ENCODE peak calls at places on chromosomes 5 and 9, in ten cellular contexts. U is HCT116; E is heart left ventricle; G is CD8-positive, alpha-beta memory T cell; R is CD8-positive, alpha-beta T cell; Z is OCI-LY7; V is keratinocyte; W is effector memory CD4-positive, alpha-beta T cell; L is H1; C is mammary epithelial cell. O is an unnamed sample. For H3K4me1, the result is how much of the 10 kb centered on the place peaks cover.

GRCh38 chr5:54115768-54116403 is 194.5 kb downstream of the ARL15 start:
- DNase-seq in L (no peak), V (no peak), U (no peak), R (no peak), W (no peak), Z (no peak), G (no peak), E (peak), C (peak), O (no peak)

GRCh38 chr9:33950371-33950770 is 98.3 kb downstream of the UBAP2 start:
- DNase-seq in L (no peak), G (no peak), C (no peak), R (no peak), Z (no peak), E (no peak), U (no peak), W (no peak), V (no peak), O (no peak)

GRCh38 chr5:56211298-56211865 is 21.7 kb downstream of the ANKRD55 start:
- DNase-seq in E (no peak), V (no peak), Z (no peak), C (peak), U (peak), L (no peak), W (no peak), R (no peak), G (no peak), O (no peak)

GRCh38 chr9:37913480-37914153 is 9.7 kb upstream of the SLC25A51 start:
- DNase-seq in C (peak), G (peak), V (peak), Z (peak), E (peak), R (peak), U (peak), L (peak), W (peak), O (peak)

GRCh38 chr5:10250804-10251276 is 760 bp downstream of the CCT5 start:
- DNase-seq in C (peak), V (no peak), U (no peak), E (no peak), L (no peak), W (no peak), R (no peak), Z (peak), G (no peak), O (no peak)

GRCh38 chr9:110620726-110621125 is 41.2 kb upstream of the SVEP1 start:
- DNase-seq in V (no peak), C (no peak), W (no peak), R (no peak), Z (no peak), L (no peak), G (no peak), E (no peak), U (no peak), O (no peak)

GRCh38 chr5:166370928-166371690 is 1920.3 kb upstream of the WWC1 start:
- DNase-seq in R (no peak), E (no peak), G (no peak), C (no peak), V (no peak), U (no peak), L (no peak), Z (no peak), W (no peak), O (no peak)

GRCh38 chr5:120413706-120414105 is 50.4 kb upstream of the PRR16 start:
- DNase-seq in Z (no peak), E (no peak), G (no peak), L (no peak), R (no peak), V (no peak), U (no peak), C (peak), W (no peak), O (no peak)

GRCh38 chr9:17978773-17979172 is 399.9 kb downstream of the SH3GL2 start:
- DNase-seq in W (no peak), V (no peak), U (no peak), R (no peak), Z (no peak), G (no peak), C (no peak), E (no peak), L (no peak), O (no peak)

GRCh38 chr9:343773-344172 is 129.1 kb downstream of the DOCK8 start:
- DNase-seq in R (no peak), L (no peak), Z (no peak), G (no peak), E (no peak), C (peak), U (no peak), W (no peak), V (no peak), O (no peak)

GRCh38 chr9:7668541-7668940 is 131.0 kb downstream of the DMAC1 start:
- DNase-seq in R (no peak), Z (no peak), C (no peak), V (no peak), W (no peak), G (no peak), U (no peak), L (no peak), E (no peak), O (no peak)

GRCh38 chr5:133847301-133847700 is 121.1 kb downstream of the C5orf15 start:
- DNase-seq in L (no peak), R (no peak), W (no peak), V (no peak), E (no peak), U (no peak), Z (no peak), G (no peak), C (no peak), O (no peak)

GRCh38 chr5:34655354-34655991 is 655 bp upstream of the RAI14 start:
- DNase-seq in G (no peak), W (no peak), R (no peak), E (no peak), U (no peak), Z (no peak), L (no peak), V (no peak), C (peak), O (peak)

GRCh38 chr5:172616730-172617129 is 24.3 kb upstream of the NEURL1B start:
- DNase-seq in C (no peak), W (no peak), Z (no peak), E (peak), R (no peak), L (no peak), U (no peak), V (no peak), G (no peak), O (no peak)

GRCh38 chr9:107214915-107215314 is 68.2 kb upstream of the RAD23B start:
- DNase-seq in W (no peak), R (no peak), L (no peak), V (no peak), G (no peak), U (no peak), E (no peak), Z (no peak), C (no peak), O (no peak)

GRCh38 chr5:140977003-140977402 is 10.7 kb downstream of the PCDHAC2 start:
- DNase-seq in C (peak), R (no peak), U (no peak), V (no peak), W (no peak), L (no peak), E (no peak), G (no peak), Z (no peak), O (no peak)

GRCh38 chr9:128185979-128186965 is 5.1 kb downstream of the CIZ1 start:
- DNase-seq in C (no peak), G (no peak), Z (no peak), E (no peak), L (no peak), R (no peak), V (no peak), W (no peak), U (no peak), O (no peak)

DNA sequence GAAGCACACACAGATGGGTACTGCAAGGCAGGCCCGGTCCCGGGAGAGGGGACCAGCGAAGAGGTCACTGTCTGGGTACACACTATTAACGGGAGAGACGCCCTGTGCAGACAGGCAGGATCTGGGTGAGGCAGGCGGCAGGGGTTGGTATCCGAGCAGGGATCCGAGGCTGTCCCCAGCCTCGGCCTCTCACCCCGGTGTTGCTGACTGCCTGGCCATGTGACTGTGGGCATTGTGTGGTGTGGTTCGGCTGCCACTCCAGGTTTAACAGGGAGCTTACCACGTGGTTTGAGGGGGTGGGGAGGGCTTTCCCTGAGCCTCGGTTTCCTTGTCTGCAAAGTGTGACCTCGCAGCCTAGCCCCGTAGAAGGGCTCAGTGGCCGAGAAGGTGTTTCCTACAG is 11.1 kb upstream of the RALGDS start:
- DNase-seq in G (no peak), C (no peak), V (no peak), W (no peak), L (no peak), R (no peak), Z (no peak), E (no peak), U (no peak), O (no peak)
- H3K4me1 ChIP-seq in G (half or more), C (under half), V (half or more), W (half or more), L (under half), R (half or more), Z (under half), E (half or more), U (under half), O (half or more)

GRCh38 chr5:150522504-150523464 is 14.9 kb downstream of the NDST1 start:
- DNase-seq in G (no peak), E (peak), Z (peak), R (no peak), U (no peak), V (no peak), L (no peak), W (no peak), C (no peak), O (no peak)

GRCh38 chr5:150525163-150525562 is 17.2 kb downstream of the NDST1 start:
- DNase-seq in C (no peak), V (no peak), R (no peak), W (no peak), E (peak), L (no peak), U (no peak), Z (no peak), G (no peak), O (no peak)

GRCh38 chr5:150525781-150526180 is 17.9 kb downstream of the NDST1 start:
- DNase-seq in W (no peak), C (no peak), U (no peak), L (no peak), V (no peak), R (no peak), G (no peak), E (peak), Z (no peak), O (no peak)

GRCh38 chr5:150521939-150522503 is 14.1 kb downstream of the NDST1 start:
- DNase-seq in E (no peak), G (no peak), Z (no peak), U (no peak), V (no peak), W (no peak), C (no peak), R (no peak), L (no peak), O (no peak)

DNA sequence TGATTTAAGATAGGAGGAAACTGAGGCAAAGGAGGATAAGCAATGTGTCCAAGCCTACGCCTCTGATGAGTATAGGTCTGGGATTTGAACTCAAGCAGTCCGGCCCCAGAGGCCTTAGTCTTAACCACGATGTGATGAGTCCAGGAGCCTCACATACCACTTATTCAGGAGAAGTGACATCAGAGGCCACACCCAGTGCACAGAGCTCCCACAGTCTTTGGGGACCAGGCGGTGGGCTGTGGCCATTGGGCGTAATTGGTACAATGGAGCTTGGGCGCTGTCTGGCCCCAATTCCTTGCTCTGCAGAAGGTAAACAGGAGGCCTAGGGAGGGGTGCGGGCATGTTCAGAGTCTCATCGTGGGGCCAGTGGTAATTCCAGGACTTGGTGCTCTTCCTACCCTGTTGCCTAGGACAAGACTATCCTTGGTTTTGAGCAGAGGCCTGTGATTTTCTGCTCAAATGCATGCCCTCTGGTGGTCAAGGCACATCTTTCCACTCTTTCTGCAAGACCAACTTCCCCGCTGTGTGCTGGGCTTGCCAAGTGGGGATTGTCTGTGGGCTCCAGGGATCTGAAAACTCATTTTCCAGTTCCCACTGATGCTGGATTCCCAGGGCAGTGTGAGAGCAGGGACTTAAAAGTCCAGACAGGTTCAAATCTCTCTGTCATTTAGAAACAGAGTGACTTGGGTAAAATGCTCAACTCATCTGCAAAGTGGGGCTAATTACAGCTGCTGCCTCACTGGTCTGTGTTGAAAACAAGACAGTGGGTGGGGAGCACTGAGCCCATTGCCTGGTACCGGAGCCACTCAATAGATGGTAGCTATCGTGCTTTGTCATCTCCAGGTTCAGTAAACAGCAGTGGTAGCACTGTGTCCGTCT is 15.8 kb downstream of the NDST1 start:
- DNase-seq in L (no peak), V (no peak), W (no peak), R (no peak), U (peak), G (no peak), Z (peak), C (peak), E (no peak), O (peak)
- H3K4me1 ChIP-seq in L (under half), V (under half), W (under half), R (under half), U (under half), G (under half), Z (under half), C (under half), E (half or more), O (under half)

DNA sequence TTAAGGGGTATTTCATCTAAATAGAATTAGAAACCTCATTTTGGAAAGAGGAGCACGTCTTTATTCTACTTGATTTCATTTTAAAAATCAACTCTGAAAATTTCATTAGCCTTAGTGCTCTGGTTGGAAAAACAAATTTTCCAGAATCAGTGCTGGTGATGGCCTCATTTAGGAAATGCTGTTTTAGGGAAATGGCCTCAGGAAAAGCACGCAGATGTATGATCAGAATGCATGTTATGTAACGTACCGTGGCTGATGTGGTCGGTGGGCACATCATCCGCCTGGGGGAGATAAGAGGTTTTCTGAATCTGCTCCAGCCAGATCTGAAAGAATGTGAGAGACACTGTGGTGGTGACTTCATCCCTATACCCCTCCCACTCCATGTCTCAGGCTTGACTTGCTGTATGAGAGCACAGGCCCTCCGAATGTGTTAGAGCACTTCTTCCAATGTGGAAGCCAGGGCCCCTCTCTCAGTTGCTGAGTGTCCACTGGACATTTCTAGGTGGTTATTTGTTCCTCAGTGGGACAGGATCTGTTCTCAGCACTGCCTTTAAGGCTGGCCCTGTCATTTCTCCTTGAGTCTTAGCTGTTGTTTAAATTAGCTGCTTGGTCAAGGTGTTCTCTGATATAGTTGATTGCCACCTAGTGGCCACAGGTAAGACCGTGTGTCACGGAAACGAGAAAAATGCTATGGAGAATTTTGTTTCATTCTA is 96.5 kb downstream of the ARHGAP26 start:
- DNase-seq in Z (peak), L (no peak), G (peak), R (peak), U (peak), C (peak), E (no peak), V (no peak), W (peak), O (peak)
- H3K4me1 ChIP-seq in Z (under half), L (under half), G (under half), R (under half), U (under half), C (under half), E (half or more), V (under half), W (under half), O (under half)

DNA sequence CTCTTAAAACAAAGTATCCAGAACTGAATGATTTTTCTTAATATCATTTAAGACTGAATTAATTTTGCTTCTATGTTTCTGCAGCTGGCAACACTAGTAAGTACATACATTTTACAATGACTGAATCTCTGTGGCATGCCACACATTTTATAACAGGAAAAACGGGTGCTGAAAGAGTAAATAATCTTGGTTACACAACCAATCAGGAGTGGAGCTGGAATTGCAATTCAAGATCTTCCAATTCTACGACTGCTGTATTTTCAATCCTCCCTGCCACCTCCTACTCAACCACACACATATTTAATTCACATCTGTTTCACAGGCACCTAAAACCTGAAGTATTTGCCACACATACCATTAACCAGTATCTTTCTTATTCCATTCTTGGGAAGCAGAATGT is 52.7 kb upstream of the NR5A1 start:
- DNase-seq in Z (no peak), V (no peak), L (no peak), R (no peak), W (no peak), E (no peak), G (no peak), U (no peak), C (peak), O (no peak)
- H3K4me1 ChIP-seq in Z (under half), V (under half), L (under half), R (under half), W (under half), E (under half), G (under half), U (under half), C (under half), O (under half)

GRCh38 chr9:124385623-124386022 is 29.6 kb downstream of the PSMB7 start:
- DNase-seq in G (no peak), R (no peak), E (no peak), W (no peak), V (no peak), L (no peak), C (no peak), U (no peak), Z (no peak), O (no peak)

GRCh38 chr9:124386201-124386600 is 29.0 kb downstream of the PSMB7 start:
- DNase-seq in L (no peak), U (no peak), G (no peak), E (no peak), V (no peak), R (no peak), C (no peak), W (no peak), Z (no peak), O (no peak)

GRCh38 chr9:124381073-124381945 is 33.9 kb downstream of the PSMB7 start:
- DNase-seq in E (no peak), U (no peak), W (no peak), G (no peak), Z (no peak), R (no peak), V (no peak), C (peak), L (no peak), O (no peak)

GRCh38 chr9:124384849-124385248 is 30.4 kb downstream of the PSMB7 start:
- DNase-seq in V (no peak), Z (no peak), R (no peak), L (no peak), U (no peak), C (no peak), G (no peak), E (no peak), W (no peak), O (no peak)

DNA sequence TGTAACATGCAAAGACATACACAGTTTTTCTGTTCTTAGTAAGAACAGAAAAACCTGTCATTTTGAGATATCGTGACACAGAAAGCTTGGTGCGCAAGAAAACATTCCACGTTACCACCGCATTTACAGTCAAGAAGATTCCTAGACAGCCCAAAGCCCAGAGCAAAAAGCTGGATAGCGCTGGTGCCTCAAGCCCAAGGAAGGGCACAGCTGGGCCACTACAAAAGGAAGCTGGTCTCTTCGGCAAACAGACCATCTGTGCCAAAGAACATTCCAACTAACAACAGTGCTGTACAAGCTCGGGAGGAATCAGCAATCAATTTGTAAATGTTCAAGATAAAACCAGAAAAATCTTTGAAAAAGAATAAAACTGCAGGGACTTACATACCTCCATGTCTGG is 31.0 kb downstream of the PSMB7 start:
- DNase-seq in U (no peak), W (no peak), V (no peak), G (no peak), L (no peak), Z (no peak), R (no peak), E (no peak), C (no peak), O (no peak)
- H3K4me1 ChIP-seq in U (under half), W (under half), V (under half), G (under half), L (under half), Z (under half), R (under half), E (under half), C (under half), O (under half)

GRCh38 chr5:148909766-148910165 is 83.4 kb downstream of the ADRB2 start:
- DNase-seq in Z (no peak), V (no peak), W (no peak), C (peak), L (no peak), G (no peak), U (no peak), R (no peak), E (no peak), O (no peak)

GRCh38 chr5:148910686-148911361 is 84.4 kb downstream of the ADRB2 start:
- DNase-seq in L (no peak), Z (no peak), E (no peak), R (no peak), C (peak), V (peak), U (peak), G (no peak), W (no peak), O (no peak)

GRCh38 chr5:148909001-148909400 is 82.6 kb downstream of the ADRB2 start:
- DNase-seq in L (no peak), Z (no peak), C (no peak), E (no peak), R (no peak), W (no peak), V (no peak), U (no peak), G (no peak), O (no peak)

GRCh38 chr5:148911386-148911785 is 85.0 kb downstream of the ADRB2 start:
- DNase-seq in C (peak), G (no peak), W (no peak), R (no peak), U (no peak), V (no peak), E (no peak), Z (no peak), L (no peak), O (no peak)

DNA sequence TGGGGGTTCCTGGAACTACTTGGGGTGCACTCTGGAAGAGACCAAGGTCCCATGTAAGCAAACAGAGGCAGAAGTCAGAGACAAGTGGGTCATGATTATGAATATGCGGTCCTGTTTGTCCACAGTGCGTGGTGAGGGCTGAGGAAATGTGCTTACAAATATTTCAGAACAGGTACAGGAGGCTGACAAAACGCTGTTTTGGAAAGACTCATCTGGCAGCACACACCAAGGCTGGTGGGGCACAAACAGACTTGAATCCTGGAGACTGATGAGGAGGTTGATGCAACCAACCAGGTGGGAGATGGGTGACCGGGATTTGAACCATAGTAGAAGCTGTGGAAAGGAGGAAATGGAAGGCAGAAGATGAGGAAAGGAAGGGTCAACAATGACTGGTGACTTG is 83.8 kb downstream of the ADRB2 start:
- DNase-seq in C (no peak), G (no peak), Z (no peak), W (no peak), U (no peak), E (no peak), L (no peak), V (no peak), R (no peak), O (no peak)
- H3K4me1 ChIP-seq in C (half or more), G (under half), Z (under half), W (under half), U (under half), E (under half), L (under half), V (half or more), R (under half), O (under half)

O was measured in CD4-positive, CD25-positive, alpha-beta regulatory T cell.